ENCODE peak calls at places on chromosomes 4 and X, in seven cellular contexts. R is breast epithelium; B is A172; K is stimulated activated CD4-positive, alpha-beta T cell treated with anti-CD3 and anti-CD28 coated beads, Interleukin-1b, Interleukin-23, amount 100 ng/mL, for 24 hours; O is naive B cell; D is germinal center; P is HuH-7. A is an unnamed sample.

GRCh38 chrX:19040373-19040772 is 56.5 kb upstream of the PHKA2 start:
- DNase-seq in R (no peak), B (no peak), K (no peak), O (no peak), D (no peak), P (no peak), A (no peak)

GRCh38 chr4:20354120-20354519 is 102.4 kb downstream of the SLIT2 start:
- DNase-seq in R (no peak), B (peak; percentile 5), K (no peak), O (no peak), D (no peak), P (no peak), A (no peak)

GRCh38 chr4:61540944-61541343 is 340.8 kb downstream of the ADGRL3 start:
- DNase-seq in R (no peak), B (no peak), K (no peak), O (no peak), D (no peak), P (peak; percentile 48), A (peak; percentile 38)

GRCh38 chr4:109640644-109641043 is 62.6 kb downstream of the CASP6 start:
- DNase-seq in R (no peak), B (no peak), K (no peak), O (peak; percentile 10), D (no peak), P (no peak), A (no peak)

GRCh38 chr4:119024102-119024501 is 111.5 kb upstream of the MYOZ2 start:
- DNase-seq in R (no peak), B (no peak), K (no peak), O (no peak), D (no peak), P (no peak), A (no peak)

GRCh38 chr4:186144596-186145569 is 40.4 kb downstream of the FAM149A start:
- DNase-seq in R (no peak), B (peak; percentile 11), K (peak; percentile 5), O (no peak), D (no peak), P (no peak), A (peak; percentile 69)

GRCh38 chrX:77447339-77448149 is at the start of gene FGF16:
- DNase-seq in R (no peak), B (no peak), K (no peak), O (no peak), D (no peak), P (no peak), A (peak; percentile 50)

GRCh38 chrX:55521687-55522086 is 32.0 kb upstream of the USP51 start:
- DNase-seq in R (no peak), B (no peak), K (no peak), O (no peak), D (no peak), P (no peak), A (no peak)

GRCh38 chr4:151238477-151238876 is 38.5 kb upstream of the PRSS48 start:
- DNase-seq in R (no peak), B (no peak), K (no peak), O (no peak), D (no peak), P (no peak), A (no peak)

GRCh38 chr4:184826315-184827266 is 823 bp upstream of the ACSL1 start:
- DNase-seq in R (no peak), B (no peak), K (peak; percentile 30), O (peak; percentile 81), D (peak; percentile 59), P (no peak), A (no peak)

GRCh38 chr4:48079972-48080391 is 54.1 kb downstream of the TXK start:
- DNase-seq in R (no peak), B (peak; percentile 51), K (no peak), O (no peak), D (no peak), P (no peak), A (no peak)

A was measured in ELF-1.